ENCODE peak calls at places on chromosomes 13 and 19, in ten cellular contexts. A is mammary epithelial cell, H is spleen, Q is PC-9, Z is breast epithelium, I is right atrium auricular region, R is thoracic aorta, K is heart left ventricle, P is pancreas, G is lower lobe of right lung. D is an unnamed sample. For H3K36me3, the result is how much of the 10 kb centered on the place peaks cover.

GRCh38 chr19:7450243-7451223 is 38.3 kb downstream of the PEX11G start:
- DNase-seq in A (peak), H (no peak), Q (no peak), Z (no peak), I (no peak), R (no peak), K (no peak), P (no peak), G (no peak), D (no peak)

GRCh38 chr19:44943801-44944249 is 1.8 kb downstream of the APOC4 start:
- DNase-seq in A (peak), H (peak), Q (no peak), Z (no peak), I (peak), R (no peak), K (peak), P (no peak), G (peak), D (no peak)

GRCh38 chr19:47550129-47550528 is 22.8 kb downstream of the ZNF541 start:
- DNase-seq in A (no peak), H (no peak), Q (no peak), Z (no peak), I (no peak), R (no peak), K (no peak), P (no peak), G (no peak), D (no peak)

GRCh38 chr19:45955905-45956608 is 17.6 kb downstream of the NOVA2 start:
- DNase-seq in A (peak), H (peak), Q (peak), Z (no peak), I (peak), R (no peak), K (peak), P (no peak), G (peak), D (peak)

GRCh38 chr13:51970251-51970793 is 40.9 kb downstream of the ATP7B start:
- DNase-seq in A (no peak), H (no peak), Q (no peak), Z (no peak), I (no peak), R (no peak), K (no peak), P (no peak), G (no peak), D (no peak)

GRCh38 chr19:815775-816499 is 5.8 kb downstream of the PLPPR3 start:
- DNase-seq in A (no peak), H (no peak), Q (no peak), Z (no peak), I (no peak), R (no peak), K (no peak), P (no peak), G (no peak), D (no peak)

GRCh38 chr13:80716610-80717081 is 375.7 kb upstream of the SPRY2 start:
- DNase-seq in A (no peak), H (peak), Q (no peak), Z (no peak), I (no peak), R (no peak), K (peak), P (no peak), G (no peak), D (no peak)

GRCh38 chr13:77494226-77494625 is 41.3 kb upstream of the SCEL start:
- DNase-seq in A (no peak), H (no peak), Q (no peak), Z (no peak), I (no peak), R (no peak), K (no peak), P (no peak), G (no peak), D (no peak)

GRCh38 chr19:12655546-12655945 is 11.0 kb downstream of the MAN2B1 start:
- DNase-seq in A (no peak), H (no peak), Q (no peak), Z (no peak), I (no peak), R (no peak), K (no peak), P (no peak), G (no peak), D (no peak)

GRCh38 chr13:79522583-79522982 is 41.6 kb downstream of the NDFIP2 start:
- DNase-seq in A (peak), H (no peak), Q (no peak), Z (no peak), I (no peak), R (no peak), K (no peak), P (no peak), G (no peak), D (no peak)

GRCh38 chr19:50248413-50248812 is 45.0 kb downstream of the MYH14 start:
- DNase-seq in A (no peak), H (no peak), Q (no peak), Z (no peak), I (no peak), R (no peak), K (no peak), P (no peak), G (no peak), D (no peak)

GRCh38 chr13:26034018-26034417 is 17.8 kb downstream of the SHISA2 start:
- DNase-seq in A (no peak), H (no peak), Q (no peak), Z (no peak), I (no peak), R (no peak), K (no peak), P (no peak), G (no peak), D (no peak)

GRCh38 chr13:60645552-60646138 is 248.6 kb downstream of the TDRD3 start:
- DNase-seq in A (no peak), H (no peak), Q (no peak), Z (no peak), I (no peak), R (no peak), K (no peak), P (no peak), G (no peak), D (no peak)
- H3K4me3 ChIP-seq in A (no peak), H (no peak), Q (no peak), Z (no peak), I (no peak), R (no peak), K (no peak), P (no peak), G (no peak), D (no peak)

GRCh38 chr19:34274284-34274826 is 20.0 kb downstream of the GARRE1 start:
- DNase-seq in A (no peak), H (no peak), Q (no peak), Z (no peak), I (no peak), R (no peak), K (no peak), P (no peak), G (no peak), D (no peak)

GRCh38 chr19:34273121-34273845 is 18.9 kb downstream of the GARRE1 start:
- DNase-seq in A (no peak), H (no peak), Q (no peak), Z (no peak), I (no peak), R (no peak), K (no peak), P (no peak), G (no peak), D (no peak)

GRCh38 chr19:34275705-34276104 is 21.4 kb downstream of the GARRE1 start:
- DNase-seq in A (no peak), H (no peak), Q (no peak), Z (no peak), I (no peak), R (no peak), K (no peak), P (no peak), G (no peak), D (no peak)

GRCh38 chr19:34276614-34277013 is 22.3 kb downstream of the GARRE1 start:
- DNase-seq in A (peak), H (no peak), Q (no peak), Z (no peak), I (no peak), R (no peak), K (no peak), P (no peak), G (no peak), D (no peak)

DNA sequence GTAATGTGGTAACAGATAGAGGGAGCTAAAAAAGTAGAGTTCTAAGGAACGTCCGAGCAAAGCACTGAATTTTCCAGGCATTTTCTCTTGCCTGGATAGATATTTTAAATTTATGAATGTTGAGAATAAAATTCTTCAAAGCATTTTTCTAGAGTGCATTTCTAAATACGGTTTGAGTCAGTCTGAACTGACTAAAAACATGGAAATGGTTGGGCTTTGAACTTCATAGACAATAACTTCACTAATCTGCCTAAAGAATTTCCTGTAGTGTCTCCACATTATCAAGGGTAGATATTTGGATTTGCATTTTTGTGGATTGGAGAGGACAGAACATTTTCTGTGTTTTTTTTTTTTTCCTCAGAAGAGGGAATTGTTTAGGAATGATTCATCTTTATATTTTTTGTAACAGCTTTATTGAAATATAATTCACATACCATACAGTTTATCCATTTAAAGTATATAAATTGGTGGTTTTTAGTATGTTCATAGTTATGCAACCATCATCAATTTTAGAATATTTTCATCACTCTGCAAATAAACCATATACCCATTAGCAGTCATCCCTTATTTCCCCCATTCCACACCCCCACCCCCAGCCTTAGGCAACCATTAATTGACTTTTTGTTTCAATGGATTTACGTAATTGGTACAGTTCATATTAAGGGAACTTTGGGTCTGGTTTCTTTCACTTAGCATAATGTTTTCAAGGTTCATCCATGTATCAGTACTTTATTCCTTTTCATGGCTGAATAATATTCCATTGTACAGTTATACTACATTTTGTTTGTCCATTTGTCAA is 20.7 kb downstream of the GARRE1 start:
- DNase-seq in A (peak), H (no peak), Q (no peak), Z (no peak), I (no peak), R (no peak), K (no peak), P (no peak), G (no peak), D (no peak)
- H3K27ac ChIP-seq in A (peak), H (peak), Q (peak), Z (peak), I (peak), R (peak), K (peak), P (no peak), G (peak), D (no peak)

GRCh38 chr19:43540381-43540780 is 7.4 kb downstream of the ZNF575 start:
- DNase-seq in A (no peak), H (no peak), Q (no peak), Z (no peak), I (no peak), R (no peak), K (no peak), P (no peak), G (no peak), D (peak)

GRCh38 chr19:43534305-43534612 is 1.3 kb downstream of the ZNF575 start:
- DNase-seq in A (no peak), H (no peak), Q (no peak), Z (no peak), I (no peak), R (no peak), K (no peak), P (no peak), G (no peak), D (no peak)

GRCh38 chr19:43541920-43542650 is 9.1 kb downstream of the ZNF575 start:
- DNase-seq in A (no peak), H (peak), Q (no peak), Z (no peak), I (no peak), R (no peak), K (no peak), P (no peak), G (no peak), D (peak)

GRCh38 chr19:43534811-43535761 is 2.1 kb downstream of the ZNF575 start:
- DNase-seq in A (no peak), H (peak), Q (no peak), Z (peak), I (peak), R (peak), K (peak), P (peak), G (peak), D (peak)

DNA sequence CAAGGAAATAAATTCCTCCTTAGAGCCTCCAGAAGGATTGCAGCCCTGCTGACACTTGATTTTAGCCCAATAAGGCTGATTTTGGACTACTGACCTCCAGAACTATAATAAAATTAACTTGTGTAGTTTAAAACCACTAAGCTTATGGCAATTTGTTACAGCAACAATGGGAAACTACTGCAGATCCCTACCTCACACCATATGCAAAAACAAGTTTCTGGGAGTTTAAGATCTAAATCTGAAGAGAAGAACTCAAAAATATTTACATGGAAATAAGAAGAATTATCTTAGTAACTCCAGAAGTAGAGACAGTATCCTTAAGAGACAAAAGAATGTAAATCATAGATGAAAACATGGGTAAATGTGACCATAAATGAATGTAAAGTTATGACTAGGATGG is 5.9 kb downstream of the ZNF575 start:
- DNase-seq in A (no peak), H (no peak), Q (no peak), Z (no peak), I (no peak), R (no peak), K (no peak), P (no peak), G (no peak), D (no peak)
- H3K36me3 ChIP-seq in A (under half), H (half or more), Q (under half), Z (under half), I (under half), R (under half), K (under half), P (under half), G (half or more), D (under half)

DNA sequence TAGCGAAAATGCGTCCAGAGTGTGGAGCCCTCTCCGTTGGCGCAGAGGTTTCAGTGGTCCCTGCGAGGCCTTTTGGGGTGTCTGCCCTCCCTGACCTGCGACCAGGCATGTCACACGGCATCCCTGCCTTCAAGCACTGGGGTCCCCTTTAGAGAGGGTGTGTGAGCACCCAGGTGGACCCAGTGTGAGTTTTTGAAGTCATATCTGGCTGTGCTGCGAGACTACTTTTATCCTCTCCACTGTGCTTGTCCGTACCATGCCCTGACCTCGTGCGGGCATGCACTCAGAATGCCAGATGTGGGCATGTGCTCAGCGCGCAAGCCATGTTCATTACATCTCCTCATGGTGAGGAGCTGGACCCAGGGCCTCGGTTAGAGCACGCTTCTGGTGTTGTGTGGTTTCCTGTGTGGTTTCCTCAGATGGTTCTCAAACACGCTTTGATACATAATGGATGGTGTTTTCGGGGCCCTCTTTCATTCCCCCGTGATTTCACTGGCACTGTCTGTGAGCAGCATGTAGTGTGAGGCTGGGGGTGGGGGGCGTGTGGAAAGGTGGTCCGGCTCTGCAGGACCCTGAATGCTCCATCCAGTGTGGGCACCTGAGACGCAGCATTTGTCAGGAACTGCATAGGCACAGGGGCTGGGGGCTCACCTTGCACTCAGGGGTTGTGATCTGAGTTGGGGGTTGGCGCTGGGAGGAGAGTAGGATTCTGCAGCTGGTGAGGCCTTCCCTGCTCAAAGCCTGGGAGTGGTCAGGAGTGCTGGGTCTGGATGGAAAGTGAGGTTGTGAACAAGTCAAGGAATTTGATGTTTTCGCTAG is 2.3 kb downstream of the TFDP1 start:
- DNase-seq in A (no peak), H (peak), Q (no peak), Z (peak), I (peak), R (no peak), K (no peak), P (no peak), G (peak), D (peak)
- H3K4me3 ChIP-seq in A (no peak), H (peak), Q (no peak), Z (no peak), I (no peak), R (no peak), K (no peak), P (no peak), G (no peak), D (no peak)

GRCh38 chr13:99967498-99967883 is 4.1 kb downstream of the ZIC5 start:
- DNase-seq in A (no peak), H (no peak), Q (no peak), Z (no peak), I (no peak), R (no peak), K (no peak), P (no peak), G (no peak), D (no peak)

GRCh38 chr13:99969934-99970760 is 1.4 kb downstream of the ZIC5 start:
- DNase-seq in A (peak), H (no peak), Q (peak), Z (no peak), I (peak), R (no peak), K (no peak), P (peak), G (no peak), D (peak)

GRCh38 chr13:99967884-99968520 is 3.6 kb downstream of the ZIC5 start:
- DNase-seq in A (no peak), H (no peak), Q (no peak), Z (no peak), I (no peak), R (no peak), K (no peak), P (no peak), G (no peak), D (no peak)

GRCh38 chr13:99969368-99969933 is 2.1 kb downstream of the ZIC5 start:
- DNase-seq in A (no peak), H (no peak), Q (no peak), Z (no peak), I (no peak), R (no peak), K (no peak), P (no peak), G (no peak), D (no peak)

DNA sequence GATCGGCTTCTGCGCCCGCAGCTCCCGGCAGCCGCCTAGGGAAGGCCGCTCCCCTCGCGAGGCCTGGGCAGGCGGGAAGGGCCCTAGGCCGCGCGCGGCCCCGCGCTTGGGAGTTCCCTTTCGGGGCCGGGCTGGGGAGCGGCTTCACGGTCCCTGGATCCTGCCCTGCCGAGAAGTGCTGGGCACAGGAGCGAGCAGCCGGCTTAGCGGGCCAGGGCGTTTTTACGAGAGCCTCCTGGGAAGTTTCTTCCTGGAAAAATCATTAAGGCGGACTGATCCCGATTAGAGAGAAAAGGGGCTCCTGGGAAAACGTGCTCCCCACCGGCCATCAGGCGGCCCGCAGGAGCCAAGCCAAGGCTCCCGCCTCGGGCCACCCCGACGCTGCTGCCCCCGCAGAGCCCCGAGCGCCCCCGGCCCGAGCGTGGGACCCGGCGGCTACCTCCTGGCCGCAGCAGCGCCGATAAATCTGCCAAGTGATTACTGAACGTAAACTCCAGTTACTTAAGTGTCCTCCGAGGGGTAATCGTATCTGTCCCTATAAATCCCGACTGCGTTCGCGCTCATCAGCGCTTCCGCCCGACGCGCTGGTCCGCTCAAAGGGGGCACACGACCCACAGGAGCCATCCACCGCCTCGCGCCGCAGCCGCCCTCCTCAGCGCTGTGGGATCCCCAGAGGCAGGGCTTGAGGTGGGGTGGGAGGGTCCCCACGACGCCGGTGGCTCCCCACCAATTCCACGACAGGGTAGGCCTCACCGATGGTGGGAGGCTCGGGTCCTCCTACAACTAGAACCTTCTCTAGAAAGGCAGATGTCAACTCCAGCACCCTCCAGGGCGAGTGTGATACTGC is 2.8 kb downstream of the ZIC5 start:
- DNase-seq in A (no peak), H (no peak), Q (peak), Z (no peak), I (no peak), R (no peak), K (no peak), P (peak), G (no peak), D (no peak)
- H3K27ac ChIP-seq in A (no peak), H (no peak), Q (peak), Z (no peak), I (no peak), R (no peak), K (no peak), P (no peak), G (no peak), D (no peak)

DNA sequence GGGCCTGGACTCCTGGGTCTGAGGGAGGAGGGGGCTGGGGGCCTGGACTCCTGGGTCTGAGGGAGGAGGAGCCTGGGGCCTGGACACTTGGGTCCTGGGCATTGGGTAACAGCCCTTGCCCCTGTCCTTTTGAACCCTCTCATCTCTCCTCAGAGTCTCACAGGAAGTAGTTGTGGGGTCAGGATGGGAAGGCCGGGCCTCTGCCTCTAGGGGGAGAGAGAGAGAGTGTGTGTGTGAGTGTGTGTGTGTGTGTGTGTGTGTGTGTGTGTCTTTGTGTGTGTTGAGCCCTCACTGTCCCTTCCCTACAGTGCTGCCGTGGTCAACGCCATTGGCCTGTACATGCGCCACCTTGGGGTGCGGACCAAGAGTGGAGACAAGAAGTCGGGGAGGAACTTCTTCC is 10.9 kb downstream of the ARHGEF1 start:
- DNase-seq in A (no peak), H (no peak), Q (no peak), Z (no peak), I (no peak), R (no peak), K (no peak), P (no peak), G (no peak), D (no peak)
- H3K36me3 ChIP-seq in A (under half), H (half or more), Q (under half), Z (under half), I (half or more), R (half or more), K (under half), P (under half), G (half or more), D (under half)

GRCh38 chr13:101308247-101309013 is 107.9 kb downstream of the NALCN start:
- DNase-seq in A (peak), H (no peak), Q (no peak), Z (no peak), I (no peak), R (no peak), K (no peak), P (no peak), G (no peak), D (no peak)
- H3K4me3 ChIP-seq in A (no peak), H (no peak), Q (no peak), Z (no peak), I (no peak), R (no peak), K (no peak), P (no peak), G (no peak), D (no peak)

D was measured in kidney.